ENCODE peak calls at places on chromosome 10, in four cellular contexts. P is transverse colon; Y is activated CD4-positive, alpha-beta T cell treated with anti-CD3 and anti-CD28 coated beads, Interleukin-2, amount 50 U/mL, for 48 hours; N is T-cell. H is an unnamed sample.

GRCh38 chr10:89214766-89215165 is 7.6 kb upstream of the CH25H start:
- DNase-seq in P (no peak), Y (no peak), N (no peak), H (no peak)

GRCh38 chr10:75707080-75707840 is 275.8 kb downstream of the LRMDA start:
- DNase-seq in P (no peak), Y (no peak), N (no peak), H (no peak)

GRCh38 chr10:112332509-112333228 is 41.2 kb upstream of the ACSL5 start:
- DNase-seq in P (peak), Y (no peak), N (no peak), H (no peak)

GRCh38 chr10:107647462-107647861 is 483.0 kb upstream of the SORCS1 start:
- DNase-seq in P (no peak), Y (no peak), N (no peak), H (no peak)

GRCh38 chr10:100570518-100570865 is 34.7 kb downstream of the HIF1AN start:
- DNase-seq in P (no peak), Y (no peak), N (no peak), H (no peak)

GRCh38 chr10:782751-783648 is 93.5 kb upstream of the DIP2C start:
- DNase-seq in P (peak), Y (no peak), N (no peak), H (peak)

GRCh38 chr10:127331696-127332095 is 135.3 kb upstream of the INSYN2A start:
- DNase-seq in P (no peak), Y (no peak), N (no peak), H (no peak)

GRCh38 chr10:77210645-77211044 is 427.0 kb downstream of the KCNMA1 start:
- DNase-seq in P (no peak), Y (no peak), N (no peak), H (no peak)

GRCh38 chr10:70227548-70228320 is 5.5 kb downstream of the PPA1 start:
- DNase-seq in P (peak), Y (no peak), N (no peak), H (no peak)

GRCh38 chr10:4006848-4007247 is 221.8 kb upstream of the KLF6 start:
- DNase-seq in P (no peak), Y (no peak), N (no peak), H (no peak)

GRCh38 chr10:87722716-87723115 is 63.0 kb downstream of the PAPSS2 start:
- DNase-seq in P (no peak), Y (no peak), N (no peak), H (no peak)

GRCh38 chr10:127277063-127277462 is 80.7 kb upstream of the INSYN2A start:
- DNase-seq in P (no peak), Y (no peak), N (no peak), H (no peak)